ENCODE peak calls at places on chromosome 1, in eight cellular contexts. One of them, this sample, is unnamed.

GRCh38 chr1:101977266-101977665 is 19.5 kb downstream of the OLFM3 start:
- DNase-seq in coronary artery: no peak
- DNase-seq in HCT116: no peak
- DNase-seq in GM23338: no peak
- DNase-seq in effector memory CD4-positive, alpha-beta T cell: no peak
- DNase-seq in keratinocyte: no peak
- DNase-seq in uterus: no peak
- DNase-seq in substantia nigra: no peak
- DNase-seq in this sample: no peak

GRCh38 chr1:59057211-59057694 is 239.6 kb upstream of the FGGY start:
- DNase-seq in coronary artery: peak
- DNase-seq in HCT116: no peak
- DNase-seq in GM23338: peak
- DNase-seq in effector memory CD4-positive, alpha-beta T cell: no peak
- DNase-seq in keratinocyte: no peak
- DNase-seq in uterus: peak
- DNase-seq in substantia nigra: no peak
- DNase-seq in this sample: peak

GRCh38 chr1:42730988-42731387 is 9.0 kb downstream of the CLDN19 start:
- DNase-seq in coronary artery: no peak
- DNase-seq in HCT116: peak
- DNase-seq in GM23338: peak
- DNase-seq in effector memory CD4-positive, alpha-beta T cell: no peak
- DNase-seq in keratinocyte: no peak
- DNase-seq in uterus: no peak
- DNase-seq in substantia nigra: no peak
- DNase-seq in this sample: peak

GRCh38 chr1:150321826-150322166 is 463 bp downstream of the PRPF3 start:
- DNase-seq in coronary artery: no peak
- DNase-seq in HCT116: no peak
- DNase-seq in GM23338: no peak
- DNase-seq in effector memory CD4-positive, alpha-beta T cell: no peak
- DNase-seq in keratinocyte: no peak
- DNase-seq in uterus: no peak
- DNase-seq in substantia nigra: no peak
- DNase-seq in this sample: no peak

GRCh38 chr1:205028954-205029353 is 14.1 kb upstream of the CNTN2 start:
- DNase-seq in coronary artery: no peak
- DNase-seq in HCT116: no peak
- DNase-seq in GM23338: no peak
- DNase-seq in effector memory CD4-positive, alpha-beta T cell: no peak
- DNase-seq in keratinocyte: no peak
- DNase-seq in uterus: no peak
- DNase-seq in substantia nigra: no peak
- DNase-seq in this sample: no peak

GRCh38 chr1:161307230-161307768 is 2.5 kb downstream of the MPZ start:
- DNase-seq in coronary artery: no peak
- DNase-seq in HCT116: no peak
- DNase-seq in GM23338: no peak
- DNase-seq in effector memory CD4-positive, alpha-beta T cell: no peak
- DNase-seq in keratinocyte: no peak
- DNase-seq in uterus: no peak
- DNase-seq in substantia nigra: no peak
- DNase-seq in this sample: no peak

GRCh38 chr1:231808990-231809389 is 182.4 kb downstream of the DISC1 start:
- DNase-seq in coronary artery: no peak
- DNase-seq in HCT116: no peak
- DNase-seq in GM23338: no peak
- DNase-seq in effector memory CD4-positive, alpha-beta T cell: no peak
- DNase-seq in keratinocyte: no peak
- DNase-seq in uterus: peak
- DNase-seq in substantia nigra: no peak
- DNase-seq in this sample: no peak

GRCh38 chr1:119565131-119565772 is 58.2 kb downstream of the HSD3B1 start:
- DNase-seq in coronary artery: no peak
- DNase-seq in HCT116: no peak
- DNase-seq in GM23338: no peak
- DNase-seq in effector memory CD4-positive, alpha-beta T cell: no peak
- DNase-seq in keratinocyte: no peak
- DNase-seq in uterus: no peak
- DNase-seq in substantia nigra: no peak
- DNase-seq in this sample: no peak

GRCh38 chr1:218266356-218266755 is 18.7 kb upstream of the RRP15 start:
- DNase-seq in coronary artery: no peak
- DNase-seq in HCT116: no peak
- DNase-seq in GM23338: no peak
- DNase-seq in effector memory CD4-positive, alpha-beta T cell: no peak
- DNase-seq in keratinocyte: no peak
- DNase-seq in uterus: no peak
- DNase-seq in substantia nigra: no peak
- DNase-seq in this sample: no peak

GRCh38 chr1:108154323-108154722 is 45.8 kb downstream of the SLC25A24 start:
- DNase-seq in coronary artery: no peak
- DNase-seq in HCT116: no peak
- DNase-seq in GM23338: no peak
- DNase-seq in effector memory CD4-positive, alpha-beta T cell: no peak
- DNase-seq in keratinocyte: peak
- DNase-seq in uterus: no peak
- DNase-seq in substantia nigra: no peak
- DNase-seq in this sample: peak

GRCh38 chr1:232950919-232951579 is 638 bp downstream of the NTPCR start:
- DNase-seq in coronary artery: no peak
- DNase-seq in HCT116: no peak
- DNase-seq in GM23338: peak
- DNase-seq in effector memory CD4-positive, alpha-beta T cell: peak
- DNase-seq in keratinocyte: no peak
- DNase-seq in uterus: no peak
- DNase-seq in substantia nigra: no peak
- DNase-seq in this sample: no peak

GRCh38 chr1:87226341-87226760 is 102.3 kb upstream of the LMO4 start:
- DNase-seq in coronary artery: peak
- DNase-seq in HCT116: no peak
- DNase-seq in GM23338: peak
- DNase-seq in effector memory CD4-positive, alpha-beta T cell: no peak
- DNase-seq in keratinocyte: peak
- DNase-seq in uterus: peak
- DNase-seq in substantia nigra: no peak
- DNase-seq in this sample: peak

GRCh38 chr1:41322835-41323234 is 38.4 kb upstream of the FOXO6 start:
- DNase-seq in coronary artery: no peak
- DNase-seq in HCT116: no peak
- DNase-seq in GM23338: peak
- DNase-seq in effector memory CD4-positive, alpha-beta T cell: no peak
- DNase-seq in keratinocyte: no peak
- DNase-seq in uterus: no peak
- DNase-seq in substantia nigra: peak
- DNase-seq in this sample: no peak

GRCh38 chr1:32205401-32206370 is at the start of gene IQCC:
- DNase-seq in coronary artery: peak
- DNase-seq in HCT116: peak
- DNase-seq in GM23338: peak
- DNase-seq in effector memory CD4-positive, alpha-beta T cell: peak
- DNase-seq in keratinocyte: no peak
- DNase-seq in uterus: peak
- DNase-seq in substantia nigra: peak
- DNase-seq in this sample: no peak

GRCh38 chr1:59686170-59686569 is 128.6 kb upstream of the HOOK1 start:
- DNase-seq in coronary artery: no peak
- DNase-seq in HCT116: no peak
- DNase-seq in GM23338: no peak
- DNase-seq in effector memory CD4-positive, alpha-beta T cell: no peak
- DNase-seq in keratinocyte: no peak
- DNase-seq in uterus: no peak
- DNase-seq in substantia nigra: no peak
- DNase-seq in this sample: no peak

GRCh38 chr1:42142894-42143675 is 10.1 kb upstream of the GUCA2B start:
- DNase-seq in coronary artery: no peak
- DNase-seq in HCT116: no peak
- DNase-seq in GM23338: no peak
- DNase-seq in effector memory CD4-positive, alpha-beta T cell: no peak
- DNase-seq in keratinocyte: peak
- DNase-seq in uterus: no peak
- DNase-seq in substantia nigra: no peak
- DNase-seq in this sample: peak

GRCh38 chr1:212718499-212718898 is 18.9 kb upstream of the BATF3 start:
- DNase-seq in coronary artery: no peak
- DNase-seq in HCT116: no peak
- DNase-seq in GM23338: peak
- DNase-seq in effector memory CD4-positive, alpha-beta T cell: no peak
- DNase-seq in keratinocyte: no peak
- DNase-seq in uterus: no peak
- DNase-seq in substantia nigra: no peak
- DNase-seq in this sample: no peak

GRCh38 chr1:212719633-212720032 is 20.0 kb upstream of the BATF3 start:
- DNase-seq in coronary artery: no peak
- DNase-seq in HCT116: no peak
- DNase-seq in GM23338: no peak
- DNase-seq in effector memory CD4-positive, alpha-beta T cell: no peak
- DNase-seq in keratinocyte: no peak
- DNase-seq in uterus: no peak
- DNase-seq in substantia nigra: no peak
- DNase-seq in this sample: no peak

GRCh38 chr1:212722270-212722945 is 22.8 kb upstream of the BATF3 start:
- DNase-seq in coronary artery: no peak
- DNase-seq in HCT116: no peak
- DNase-seq in GM23338: no peak
- DNase-seq in effector memory CD4-positive, alpha-beta T cell: no peak
- DNase-seq in keratinocyte: no peak
- DNase-seq in uterus: no peak
- DNase-seq in substantia nigra: no peak
- DNase-seq in this sample: no peak

GRCh38 chr1:212727386-212728181 is 27.9 kb upstream of the BATF3 start:
- DNase-seq in coronary artery: no peak
- DNase-seq in HCT116: no peak
- DNase-seq in GM23338: no peak
- DNase-seq in effector memory CD4-positive, alpha-beta T cell: no peak
- DNase-seq in keratinocyte: no peak
- DNase-seq in uterus: no peak
- DNase-seq in substantia nigra: no peak
- DNase-seq in this sample: no peak

GRCh38 chr1:212721388-212722247 is 22.0 kb upstream of the BATF3 start:
- DNase-seq in coronary artery: no peak
- DNase-seq in HCT116: no peak
- DNase-seq in GM23338: no peak
- DNase-seq in effector memory CD4-positive, alpha-beta T cell: no peak
- DNase-seq in keratinocyte: peak
- DNase-seq in uterus: no peak
- DNase-seq in substantia nigra: no peak
- DNase-seq in this sample: peak
- H3K27ac ChIP-seq in coronary artery: no peak
- H3K27ac ChIP-seq in HCT116: no peak
- H3K27ac ChIP-seq in GM23338: no peak
- H3K27ac ChIP-seq in effector memory CD4-positive, alpha-beta T cell: no peak
- H3K27ac ChIP-seq in keratinocyte: no peak
- H3K27ac ChIP-seq in uterus: no peak
- H3K27ac ChIP-seq in substantia nigra: no peak
- H3K27ac ChIP-seq in this sample: no peak

GRCh38 chr1:53246261-53247134 is 8.2 kb upstream of the MAGOH start:
- DNase-seq in coronary artery: no peak
- DNase-seq in HCT116: no peak
- DNase-seq in GM23338: no peak
- DNase-seq in effector memory CD4-positive, alpha-beta T cell: no peak
- DNase-seq in keratinocyte: no peak
- DNase-seq in uterus: no peak
- DNase-seq in substantia nigra: no peak
- DNase-seq in this sample: no peak
- H3K27ac ChIP-seq in coronary artery: no peak
- H3K27ac ChIP-seq in HCT116: no peak
- H3K27ac ChIP-seq in GM23338: no peak
- H3K27ac ChIP-seq in effector memory CD4-positive, alpha-beta T cell: no peak
- H3K27ac ChIP-seq in keratinocyte: no peak
- H3K27ac ChIP-seq in uterus: no peak
- H3K27ac ChIP-seq in substantia nigra: no peak
- H3K27ac ChIP-seq in this sample: no peak

GRCh38 chr1:10456661-10457060 is 6.8 kb downstream of the CORT start:
- DNase-seq in coronary artery: no peak
- DNase-seq in HCT116: no peak
- DNase-seq in GM23338: no peak
- DNase-seq in effector memory CD4-positive, alpha-beta T cell: no peak
- DNase-seq in keratinocyte: no peak
- DNase-seq in uterus: no peak
- DNase-seq in substantia nigra: no peak
- DNase-seq in this sample: no peak
- H3K27ac ChIP-seq in coronary artery: no peak
- H3K27ac ChIP-seq in HCT116: no peak
- H3K27ac ChIP-seq in GM23338: peak
- H3K27ac ChIP-seq in effector memory CD4-positive, alpha-beta T cell: no peak
- H3K27ac ChIP-seq in keratinocyte: peak
- H3K27ac ChIP-seq in uterus: no peak
- H3K27ac ChIP-seq in substantia nigra: no peak
- H3K27ac ChIP-seq in this sample: peak

GRCh38 chr1:201112173-201112731 is at the start of gene CACNA1S:
- DNase-seq in coronary artery: no peak
- DNase-seq in HCT116: no peak
- DNase-seq in GM23338: no peak
- DNase-seq in effector memory CD4-positive, alpha-beta T cell: no peak
- DNase-seq in keratinocyte: no peak
- DNase-seq in uterus: no peak
- DNase-seq in substantia nigra: no peak
- DNase-seq in this sample: no peak
- H3K27ac ChIP-seq in coronary artery: no peak
- H3K27ac ChIP-seq in HCT116: no peak
- H3K27ac ChIP-seq in GM23338: no peak
- H3K27ac ChIP-seq in effector memory CD4-positive, alpha-beta T cell: no peak
- H3K27ac ChIP-seq in keratinocyte: no peak
- H3K27ac ChIP-seq in uterus: no peak
- H3K27ac ChIP-seq in substantia nigra: no peak
- H3K27ac ChIP-seq in this sample: no peak

GRCh38 chr1:115324649-115325420 is 13.2 kb downstream of the NGF start:
- DNase-seq in coronary artery: no peak
- DNase-seq in HCT116: no peak
- DNase-seq in GM23338: no peak
- DNase-seq in effector memory CD4-positive, alpha-beta T cell: no peak
- DNase-seq in keratinocyte: no peak
- DNase-seq in uterus: no peak
- DNase-seq in substantia nigra: no peak
- DNase-seq in this sample: no peak
- H3K27ac ChIP-seq in coronary artery: no peak
- H3K27ac ChIP-seq in HCT116: no peak
- H3K27ac ChIP-seq in GM23338: no peak
- H3K27ac ChIP-seq in effector memory CD4-positive, alpha-beta T cell: no peak
- H3K27ac ChIP-seq in keratinocyte: no peak
- H3K27ac ChIP-seq in uterus: no peak
- H3K27ac ChIP-seq in substantia nigra: no peak
- H3K27ac ChIP-seq in this sample: no peak

GRCh38 chr1:168920456-168921094 is 185.9 kb upstream of the ATP1B1 start:
- DNase-seq in coronary artery: no peak
- DNase-seq in HCT116: peak
- DNase-seq in GM23338: no peak
- DNase-seq in effector memory CD4-positive, alpha-beta T cell: no peak
- DNase-seq in keratinocyte: no peak
- DNase-seq in uterus: peak
- DNase-seq in substantia nigra: no peak
- DNase-seq in this sample: peak
- H3K27ac ChIP-seq in coronary artery: peak
- H3K27ac ChIP-seq in HCT116: no peak
- H3K27ac ChIP-seq in GM23338: no peak
- H3K27ac ChIP-seq in effector memory CD4-positive, alpha-beta T cell: no peak
- H3K27ac ChIP-seq in keratinocyte: no peak
- H3K27ac ChIP-seq in uterus: peak
- H3K27ac ChIP-seq in substantia nigra: no peak
- H3K27ac ChIP-seq in this sample: peak

This sample was measured in epithelial cell of prostate.